ENCODE peak calls at places on chromosomes 6 and 20, in six cellular contexts. P is progenitor cell of endocrine pancreas, F is omental fat pad, Z is PC-3, B is SK-N-SH, H is cardiac fibroblast. V is an unnamed sample.

GRCh38 chr20:7193681-7194080 is 426.2 kb downstream of the BMP2 start:
- DNase-seq in H (no peak), P (no peak), F (no peak), Z (peak), B (no peak), V (peak)

GRCh38 chr6:170456334-170456733 is 96.8 kb downstream of the PSMB1 start:
- DNase-seq in F (no peak), Z (no peak), H (no peak), P (no peak), B (no peak), V (no peak)

GRCh38 chr6:53986165-53986720 is 125.0 kb upstream of the MLIP start:
- DNase-seq in Z (peak), B (peak), P (peak), H (peak), F (no peak), V (peak)

GRCh38 chr6:135271626-135272025 is 90.5 kb downstream of the MYB start:
- DNase-seq in F (no peak), B (no peak), P (no peak), H (no peak), Z (no peak), V (no peak)

GRCh38 chr6:100538086-100538485 is 73.4 kb upstream of the SIM1 start:
- DNase-seq in P (no peak), H (peak), F (no peak), B (no peak), Z (no peak), V (no peak)

GRCh38 chr6:105077592-105078463 is 102.0 kb downstream of the POPDC3 start:
- DNase-seq in F (no peak), B (peak), H (peak), P (no peak), Z (peak), V (peak)

GRCh38 chr6:104908031-104908430 is 48.3 kb upstream of the HACE1 start:
- DNase-seq in F (no peak), B (no peak), P (no peak), Z (peak), H (no peak), V (peak)

GRCh38 chr6:158688860-158689259 is 39.0 kb downstream of the SYTL3 start:
- DNase-seq in Z (peak), F (no peak), B (no peak), P (no peak), H (no peak), V (no peak)

GRCh38 chr20:14521436-14521835 is 184.0 kb upstream of the FLRT3 start:
- DNase-seq in H (no peak), P (no peak), B (no peak), Z (peak), F (no peak), V (no peak)

GRCh38 chr6:32965901-32966300 is 2.5 kb upstream of the BRD2 start:
- DNase-seq in Z (no peak), B (no peak), P (no peak), H (peak), F (no peak), V (no peak)

GRCh38 chr6:100382031-100382430 is 82.7 kb downstream of the SIM1 start:
- DNase-seq in H (no peak), F (no peak), P (no peak), Z (no peak), B (no peak), V (peak)

GRCh38 chr6:140817176-140817575 is 1315.5 kb upstream of the GJE1 start:
- DNase-seq in Z (no peak), P (no peak), F (no peak), H (no peak), B (no peak), V (no peak)

GRCh38 chr20:50281831-50282591 is 91.4 kb downstream of the CEBPB start:
- DNase-seq in H (no peak), B (no peak), P (no peak), Z (no peak), F (no peak), V (no peak)

GRCh38 chr20:43507150-43508080 is at the start of gene L3MBTL1:
- DNase-seq in F (no peak), P (peak), B (peak), H (peak), Z (peak), V (peak)

GRCh38 chr6:154394571-154394970 is 38.0 kb upstream of the IPCEF1 start:
- DNase-seq in F (no peak), B (no peak), Z (no peak), P (no peak), H (peak), V (no peak)

GRCh38 chr6:118783931-118784528 is 109.9 kb upstream of the ASF1A start:
- DNase-seq in Z (peak), H (peak), B (no peak), P (no peak), F (no peak), V (no peak)

GRCh38 chr6:83183082-83183828 is 9.8 kb downstream of the PGM3 start:
- DNase-seq in P (no peak), B (no peak), F (peak), Z (peak), H (peak), V (peak)

GRCh38 chr6:154508573-154509375 is 1.7 kb downstream of the CNKSR3 start:
- DNase-seq in H (no peak), F (no peak), P (no peak), Z (peak), B (peak), V (peak)

GRCh38 chr6:33700391-33701050 is 11.0 kb downstream of the UQCC2 start:
- DNase-seq in Z (peak), P (peak), B (peak), H (peak), F (no peak), V (peak)

GRCh38 chr6:75775219-75775618 is 26.2 kb downstream of the MYO6 start:
- DNase-seq in Z (no peak), H (peak), B (peak), P (no peak), F (no peak), V (peak)

GRCh38 chr6:158059108-158059507 is 77.4 kb downstream of the SYNJ2 start:
- DNase-seq in Z (no peak), F (no peak), H (no peak), P (no peak), B (no peak), V (no peak)

GRCh38 chr20:57708694-57709673 is 831 bp downstream of the PMEPA1 start:
- DNase-seq in P (no peak), F (no peak), Z (no peak), H (peak), B (peak), V (no peak)
- TF ChIP-seq CTCF in P (no peak), F (no peak), Z (no peak), H (no peak), B (no peak), V (no peak)

DNA sequence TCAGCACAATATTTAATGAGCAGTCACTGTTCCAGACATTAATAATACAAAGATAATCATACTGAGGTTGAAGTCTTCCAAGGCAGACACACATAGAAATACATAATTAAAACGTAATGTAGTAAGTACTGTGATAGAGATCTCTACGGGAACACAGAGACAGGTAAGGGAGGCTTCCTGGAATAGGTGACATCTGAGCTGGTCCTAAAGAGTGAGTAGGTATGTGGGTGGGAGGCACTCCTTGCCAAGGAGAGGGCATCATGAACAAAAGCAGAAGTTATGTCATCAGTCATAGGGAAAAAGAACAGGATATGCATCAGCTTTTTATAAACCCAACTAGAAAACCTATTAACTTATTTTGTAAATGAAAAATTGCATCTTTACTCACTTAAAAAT is 110.0 kb downstream of the MAP7 start:
- DNase-seq in B (no peak), P (no peak), F (no peak), Z (no peak), H (no peak), V (peak)
- TF ChIP-seq CTCF in B (no peak), P (no peak), F (no peak), Z (no peak), H (no peak), V (no peak)

DNA sequence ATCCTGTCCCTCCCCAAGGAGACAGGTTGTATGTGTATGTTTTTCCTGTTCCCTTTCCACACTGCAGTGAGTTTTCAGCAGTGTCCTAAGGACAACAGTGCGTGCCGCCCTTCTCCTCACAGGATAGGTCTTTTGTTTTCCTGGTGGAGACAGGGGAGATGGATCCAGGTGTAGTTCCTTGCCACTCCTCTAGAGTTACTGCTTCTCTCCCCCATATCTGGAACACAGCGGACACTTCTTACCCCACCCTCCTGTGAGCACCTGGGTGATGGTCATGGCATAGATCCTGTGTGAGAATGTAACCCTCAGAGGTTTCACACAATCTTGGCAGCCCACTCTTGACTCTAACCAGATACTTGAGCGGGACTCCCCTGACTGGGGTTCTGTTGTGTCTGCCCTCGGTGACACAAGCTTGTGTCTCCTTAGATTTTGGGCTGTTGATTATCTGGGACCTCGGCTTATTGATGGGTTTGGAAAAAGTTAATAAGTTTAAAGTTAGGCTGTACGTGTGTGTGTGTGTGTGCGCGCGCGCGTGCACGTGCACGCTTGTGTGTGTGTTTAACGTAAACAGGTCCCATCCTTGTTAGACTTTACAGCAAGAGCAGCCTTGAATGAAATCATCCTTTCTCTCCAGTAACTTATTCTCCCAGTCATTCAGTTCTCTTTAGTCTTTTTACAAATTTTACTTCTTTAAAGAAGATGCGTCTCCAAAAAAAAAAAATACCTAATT is 131.3 kb upstream of the EDN1 start:
- DNase-seq in B (no peak), Z (no peak), F (no peak), P (no peak), H (no peak), V (no peak)
- TF ChIP-seq CTCF in B (no peak), Z (peak), F (no peak), P (peak), H (no peak), V (peak)

GRCh38 chr20:24158271-24158670 is 169.7 kb upstream of the GGTLC1 start:
- DNase-seq in F (no peak), B (no peak), H (no peak), P (no peak), Z (no peak), V (no peak)

GRCh38 chr20:24157213-24157612 is 168.6 kb upstream of the GGTLC1 start:
- DNase-seq in Z (no peak), H (no peak), F (no peak), P (no peak), B (no peak), V (no peak)

GRCh38 chr20:24163501-24163900 is 174.9 kb upstream of the GGTLC1 start:
- DNase-seq in B (no peak), H (no peak), P (no peak), Z (no peak), F (no peak), V (no peak)

GRCh38 chr20:24164360-24164759 is 175.8 kb upstream of the GGTLC1 start:
- DNase-seq in F (no peak), H (peak), P (no peak), Z (peak), B (peak), V (no peak)

GRCh38 chr20:24160563-24161355 is 172.2 kb upstream of the GGTLC1 start:
- DNase-seq in B (peak), Z (peak), P (peak), F (no peak), H (peak), V (peak)
- TF ChIP-seq CTCF in B (peak), Z (peak), P (peak), F (no peak), H (peak), V (no peak)

GRCh38 chr6:44111434-44112417 is 15.5 kb downstream of the MRPL14 start:
- DNase-seq in Z (no peak), H (no peak), F (no peak), P (no peak), B (no peak), V (no peak)

GRCh38 chr6:44115866-44116265 is 11.4 kb downstream of the MRPL14 start:
- DNase-seq in Z (peak), H (no peak), P (no peak), B (no peak), F (no peak), V (peak)

GRCh38 chr6:44110005-44110681 is 17.1 kb downstream of the MRPL14 start:
- DNase-seq in P (no peak), B (no peak), F (no peak), H (no peak), Z (no peak), V (no peak)

GRCh38 chr6:44110966-44111365 is 16.3 kb downstream of the MRPL14 start:
- DNase-seq in F (no peak), Z (no peak), H (no peak), B (no peak), P (no peak), V (no peak)

GRCh38 chr6:44113396-44113795 is 13.9 kb downstream of the MRPL14 start:
- DNase-seq in B (peak), P (no peak), H (no peak), Z (no peak), F (no peak), V (no peak)
- TF ChIP-seq CTCF in B (peak), P (peak), H (peak), Z (peak), F (no peak), V (peak)

DNA sequence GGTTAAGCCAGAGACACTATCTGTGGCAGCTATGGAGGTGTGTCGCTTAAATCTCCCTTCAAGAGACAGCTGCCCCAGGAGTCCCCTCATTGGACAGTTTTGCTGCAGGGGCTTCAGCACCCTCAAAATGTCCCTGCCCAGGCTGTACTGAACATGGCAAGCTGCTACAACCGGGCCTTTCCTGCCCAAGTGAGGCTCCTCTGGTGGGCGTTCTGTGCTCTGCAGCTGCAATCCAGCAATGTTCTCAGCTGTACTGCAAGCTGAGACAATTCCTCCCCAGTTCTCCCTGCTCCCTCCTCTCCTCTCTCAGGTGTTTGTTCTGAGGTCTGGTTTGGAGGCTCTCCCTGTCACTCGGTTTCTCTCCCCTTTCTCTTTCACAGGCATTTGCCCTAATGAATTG is 190.8 kb upstream of the LAMP5 start:
- DNase-seq in P (peak), B (peak), F (no peak), Z (peak), H (peak), V (no peak)
- TF ChIP-seq CTCF in P (peak), B (peak), F (no peak), Z (peak), H (peak), V (peak)

DNA sequence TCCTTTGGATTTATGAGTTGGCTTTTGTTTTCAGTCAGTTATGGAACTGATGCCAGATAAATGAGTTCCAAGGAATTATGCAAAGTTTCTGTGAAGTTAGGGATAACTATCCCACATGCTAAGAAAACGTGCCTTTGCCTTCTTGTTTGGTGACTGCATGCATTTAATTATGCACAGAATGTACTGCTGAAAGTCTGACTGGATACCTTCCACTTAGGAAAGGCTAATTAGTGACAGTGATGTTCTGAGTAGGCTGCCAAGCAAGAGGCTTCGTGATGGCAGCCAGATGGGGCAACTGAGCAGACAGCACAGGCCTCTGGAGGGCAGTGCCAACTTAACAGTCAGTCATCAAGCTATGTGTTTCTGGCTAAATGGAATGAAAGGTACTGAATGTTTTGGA is 289.9 kb downstream of the CD109 start:
- DNase-seq in P (no peak), F (no peak), H (peak), B (no peak), Z (peak), V (peak)
- TF ChIP-seq CTCF in P (no peak), F (no peak), H (peak), B (no peak), Z (peak), V (peak)

DNA sequence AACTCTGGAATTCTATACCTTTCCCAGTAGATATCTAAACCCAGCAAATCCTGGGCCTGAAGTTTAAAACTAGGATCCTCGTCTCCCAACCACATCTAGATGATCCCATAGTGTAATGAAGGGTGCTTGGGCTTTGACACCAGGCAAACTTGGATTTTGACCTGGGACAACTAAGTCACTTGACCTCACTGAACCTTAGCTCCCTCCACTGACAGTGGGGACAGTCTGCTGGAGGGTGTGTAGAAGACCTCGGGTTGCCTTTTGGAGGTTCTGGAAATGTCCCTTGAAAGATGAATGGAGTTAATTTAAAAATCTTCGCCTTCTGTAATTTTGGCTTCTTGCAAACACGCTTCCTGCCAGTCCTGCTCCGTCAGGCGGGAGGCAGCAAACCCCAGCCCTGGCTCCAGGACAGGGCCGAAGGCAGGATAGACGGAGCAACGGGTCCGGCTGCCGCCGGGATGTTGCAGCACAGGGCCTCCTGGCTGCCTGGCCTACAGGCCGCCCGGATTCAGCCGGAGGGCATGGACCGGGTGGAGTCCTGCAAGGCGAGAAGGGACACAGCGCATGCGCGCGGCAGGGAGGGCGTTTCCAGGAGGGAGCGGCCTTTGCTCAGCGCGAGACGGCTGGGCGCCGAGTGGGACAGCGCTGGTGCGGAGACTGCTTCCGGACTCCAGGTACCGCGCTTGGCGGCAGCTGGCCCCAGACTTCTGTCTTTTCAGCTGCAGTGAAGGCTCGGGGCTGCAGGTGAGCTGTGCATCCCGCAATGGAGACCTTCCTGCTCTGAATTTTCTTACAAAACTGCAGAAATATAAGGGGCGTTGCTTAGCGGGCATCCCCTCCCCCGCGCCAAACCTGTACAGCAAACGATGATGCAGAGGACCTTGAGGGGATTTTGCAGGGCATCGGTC is at the start of gene TMEM14A:
- DNase-seq in P (peak), F (peak), H (peak), B (peak), Z (peak), V (peak)
- TF ChIP-seq CTCF in P (no peak), F (no peak), H (no peak), B (no peak), Z (no peak), V (no peak)

GRCh38 chr20:23667666-23668065 is 21.2 kb downstream of the CST4 start:
- DNase-seq in F (no peak), H (no peak), B (no peak), P (no peak), Z (no peak), V (no peak)

GRCh38 chr20:23668477-23668951 is 20.3 kb downstream of the CST4 start:
- DNase-seq in H (peak), P (peak), F (peak), B (peak), Z (peak), V (peak)

GRCh38 chr20:23664954-23665353 is 23.9 kb downstream of the CST4 start:
- DNase-seq in P (no peak), B (no peak), F (no peak), H (no peak), Z (no peak), V (no peak)

GRCh38 chr20:23666698-23667097 is 22.1 kb downstream of the CST4 start:
- DNase-seq in H (no peak), B (no peak), P (no peak), F (no peak), Z (no peak), V (no peak)

GRCh38 chr20:23666189-23666588 is 22.6 kb downstream of the CST4 start:
- DNase-seq in H (peak), F (no peak), P (no peak), B (no peak), Z (peak), V (peak)
- TF ChIP-seq CTCF in H (peak), F (no peak), P (no peak), B (no peak), Z (peak), V (no peak)

GRCh38 chr6:92160226-92160625 is 1259.1 kb downstream of the EPHA7 start:
- DNase-seq in P (no peak), B (no peak), H (no peak), F (no peak), Z (no peak), V (no peak)
- TF ChIP-seq CTCF in P (no peak), B (no peak), H (no peak), F (no peak), Z (no peak), V (no peak)